ENCODE peak calls at places on chromosomes 1 and 21, in four cellular contexts. P is ecto neural progenitor cell, R is colonic mucosa, Q is RPMI7951. O is an unnamed sample.

GRCh38 chr21:33265664-33266049 is 510 bp upstream of the IL10RB start:
- DNase-seq in P (no peak), R (peak; percentile 50), Q (no peak), O (no peak)

GRCh38 chr1:221897312-221897711 is 155.4 kb upstream of the DUSP10 start:
- DNase-seq in P (no peak), R (no peak), Q (peak; percentile 96), O (peak; percentile 29)

GRCh38 chr1:200415227-200415626 is 5.4 kb upstream of the ZNF281 start:
- DNase-seq in Q (no peak), R (no peak), P (no peak), O (no peak)

GRCh38 chr21:45940091-45940490 is 41.5 kb upstream of the COL6A1 start:
- DNase-seq in P (no peak), Q (no peak), R (no peak), O (no peak)

GRCh38 chr1:229065613-229066012 is 205.3 kb upstream of the RAB4A start:
- DNase-seq in Q (no peak), R (no peak), P (no peak), O (no peak)

GRCh38 chr1:33986389-33987095 is 122.7 kb downstream of the HMGB4 start:
- DNase-seq in Q (peak; percentile 81), P (no peak), R (peak; percentile 19), O (no peak)

GRCh38 chr1:104979651-104980050 is 1230.0 kb downstream of the AMY1C start:
- DNase-seq in P (no peak), R (no peak), Q (no peak), O (no peak)

GRCh38 chr1:212749924-212750535 is 41.5 kb downstream of the NSL1 start:
- DNase-seq in R (no peak), Q (peak; percentile 65), P (no peak), O (peak; percentile 53)

GRCh38 chr1:201591348-201591747 is 52.4 kb downstream of the NAV1 start:
- DNase-seq in Q (no peak), R (no peak), P (no peak), O (no peak)

GRCh38 chr1:94462606-94463005 is 44.4 kb downstream of the ABCD3 start:
- DNase-seq in P (no peak), Q (no peak), R (peak; percentile 37), O (no peak)

GRCh38 chr1:27004471-27005165 is 8.0 kb downstream of the TENT5B start:
- DNase-seq in Q (no peak), P (no peak), R (no peak), O (no peak)

GRCh38 chr1:243946946-243947345 is 96.9 kb upstream of the AKT3 start:
- DNase-seq in Q (peak; percentile 18), P (no peak), R (no peak), O (no peak)

GRCh38 chr1:15727021-15727420 is 9.0 kb upstream of the SLC25A34 start:
- DNase-seq in P (no peak), R (no peak), Q (no peak), O (no peak)

O was measured in foreskin melanocyte.